ENCODE peak calls at places on chromosomes 12 and 14, in six cellular contexts. U is prostate gland, E is pancreas, M is psoas muscle, V is GM23338, L is fibroblast of lung. Y is an unnamed sample.

GRCh38 chr12:3463927-3464326 is 27.1 kb upstream of the PRMT8 start:
- DNase-seq in L (no peak), M (no peak), U (no peak), E (no peak), V (no peak), Y (no peak)

GRCh38 chr14:50999726-51000125 is 55.4 kb upstream of the PYGL start:
- DNase-seq in L (no peak), M (no peak), U (no peak), E (no peak), V (no peak), Y (no peak)

GRCh38 chr14:23950411-23951135 is 3.0 kb upstream of the DHRS4 start:
- DNase-seq in L (no peak), V (no peak), E (no peak), M (no peak), U (no peak), Y (no peak)

GRCh38 chr12:9899209-9899608 is 17.9 kb downstream of the KLRF2 start:
- DNase-seq in V (peak), U (no peak), M (no peak), E (no peak), L (no peak), Y (no peak)

GRCh38 chr14:87990687-87991086 is 2.3 kb downstream of the GALC start:
- DNase-seq in M (no peak), U (no peak), V (no peak), L (no peak), E (no peak), Y (no peak)

GRCh38 chr14:83993545-83993944 is 1536.4 kb upstream of the FLRT2 start:
- DNase-seq in E (no peak), M (no peak), L (no peak), V (no peak), U (no peak), Y (no peak)

GRCh38 chr12:92233346-92234015 is 87.8 kb upstream of the BTG1 start:
- DNase-seq in L (no peak), U (no peak), E (no peak), V (no peak), M (no peak), Y (no peak)

GRCh38 chr12:95858451-95859343 is at the start of gene SNRPF:
- DNase-seq in L (peak), V (peak), E (peak), U (peak), M (peak), Y (peak)

GRCh38 chr12:12181516-12181915 is 85.3 kb downstream of the LRP6 start:
- DNase-seq in U (no peak), E (no peak), L (peak), V (no peak), M (no peak), Y (no peak)

GRCh38 chr14:33364536-33364935 is 425.9 kb downstream of the NPAS3 start:
- DNase-seq in L (no peak), V (peak), U (no peak), M (no peak), E (no peak), Y (no peak)

GRCh38 chr14:71143391-71144290 is 236.4 kb downstream of the PCNX1 start:
- DNase-seq in E (no peak), L (peak), M (no peak), V (no peak), U (no peak), Y (no peak)

GRCh38 chr14:64698899-64699298 is 5.3 kb upstream of the PLEKHG3 start:
- DNase-seq in V (no peak), E (peak), M (no peak), L (no peak), U (no peak), Y (no peak)

GRCh38 chr12:49359671-49360070 is 7.6 kb upstream of the SPATS2 start:
- DNase-seq in E (no peak), V (no peak), M (no peak), L (no peak), U (no peak), Y (peak)

GRCh38 chr12:14896477-14897184 is 11.0 kb upstream of the MGP start:
- DNase-seq in V (no peak), M (no peak), L (peak), E (no peak), U (no peak), Y (no peak)

GRCh38 chr12:14892726-14893442 is 7.2 kb upstream of the MGP start:
- DNase-seq in U (no peak), L (no peak), M (peak), E (no peak), V (no peak), Y (peak)

DNA sequence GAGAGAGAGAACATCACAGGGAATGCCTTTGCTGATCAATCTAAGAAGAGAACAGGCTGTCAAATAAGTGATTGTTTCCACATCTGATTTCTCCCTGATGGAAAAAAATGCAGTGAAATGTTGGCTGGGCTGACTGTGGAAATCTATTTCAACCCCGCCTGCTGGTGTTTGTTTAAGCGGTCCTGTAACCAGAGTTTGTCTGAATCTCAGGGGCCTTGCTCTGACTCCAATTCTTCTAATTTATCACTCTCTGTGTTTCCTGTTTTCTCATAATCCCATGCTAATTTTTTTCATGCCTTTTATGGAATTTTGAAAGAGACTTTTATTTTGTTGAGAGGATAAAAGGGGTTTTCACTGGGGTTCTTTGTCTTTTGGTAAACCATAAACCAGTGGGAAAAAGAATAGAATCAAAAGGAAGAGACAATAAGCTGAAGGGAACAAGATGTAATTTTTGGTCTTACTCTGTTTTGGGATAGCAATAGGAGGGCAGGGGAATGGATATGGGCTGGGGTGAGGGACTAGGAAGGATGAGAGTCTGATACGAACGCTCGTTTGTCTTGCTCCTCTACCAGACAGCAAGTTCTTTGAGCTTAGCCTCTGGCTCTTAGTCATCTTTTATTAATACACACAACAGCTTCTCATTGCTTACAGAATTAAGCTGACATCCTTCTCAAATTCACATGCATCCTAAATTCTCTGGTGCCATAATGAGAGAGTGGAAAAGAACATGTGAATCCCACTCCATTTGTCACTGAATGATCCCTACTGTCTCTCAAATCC is 8.0 kb upstream of the MGP start:
- DNase-seq in L (peak), M (no peak), U (no peak), V (no peak), E (no peak), Y (no peak)
- H3K27ac ChIP-seq in L (no peak), M (peak), U (peak), V (no peak), E (no peak), Y (peak)

GRCh38 chr12:15276088-15276698 is 46.1 kb upstream of the PTPRO start:
- DNase-seq in E (peak), U (peak), L (peak), M (no peak), V (peak), Y (no peak)
- H3K27ac ChIP-seq in E (no peak), U (no peak), L (no peak), M (no peak), V (no peak), Y (no peak)

GRCh38 chr14:74502236-74503019 is 8.9 kb downstream of the ISCA2 start:
- DNase-seq in M (no peak), E (no peak), L (peak), U (no peak), V (peak), Y (peak)
- H3K27ac ChIP-seq in M (no peak), E (no peak), L (no peak), U (no peak), V (no peak), Y (no peak)

GRCh38 chr14:63179383-63179782 is 24.9 kb upstream of the RHOJ start:
- DNase-seq in E (no peak), U (peak), V (no peak), M (no peak), L (no peak), Y (no peak)

GRCh38 chr14:63175531-63175930 is 28.7 kb upstream of the RHOJ start:
- DNase-seq in U (no peak), M (no peak), E (no peak), V (no peak), L (peak), Y (no peak)

GRCh38 chr14:63180017-63180416 is 24.2 kb upstream of the RHOJ start:
- DNase-seq in E (no peak), V (no peak), M (peak), U (no peak), L (no peak), Y (no peak)

GRCh38 chr14:63182967-63183366 is 21.3 kb upstream of the RHOJ start:
- DNase-seq in U (no peak), E (no peak), V (no peak), L (no peak), M (no peak), Y (no peak)

DNA sequence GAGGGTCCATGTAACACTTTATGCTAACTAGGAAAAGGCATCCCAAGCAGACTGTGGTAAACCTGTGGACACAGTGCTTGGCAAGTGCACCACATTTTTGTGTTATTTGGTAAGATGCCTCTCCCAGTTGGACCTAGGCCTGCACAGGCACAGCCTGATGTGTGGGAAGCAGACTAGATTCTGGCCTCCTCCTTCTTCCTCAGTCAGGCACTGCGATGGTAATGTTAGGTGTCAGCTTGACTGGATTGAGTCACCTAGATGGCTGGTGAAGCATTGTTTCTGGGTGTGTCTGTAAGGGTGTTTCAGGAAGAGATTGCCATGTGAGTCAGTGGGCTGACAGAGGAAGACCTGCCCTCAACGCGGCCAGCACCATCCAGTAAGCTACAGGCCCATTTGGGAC is 25.3 kb upstream of the RHOJ start:
- DNase-seq in L (peak), M (no peak), E (no peak), V (no peak), U (peak), Y (no peak)
- H3K27ac ChIP-seq in L (no peak), M (no peak), E (no peak), V (no peak), U (peak), Y (peak)

GRCh38 chr14:68507544-68508081 is 285.3 kb downstream of the ZFP36L1 start:
- DNase-seq in M (no peak), V (no peak), U (peak), E (no peak), L (no peak), Y (no peak)
- H3K27ac ChIP-seq in M (no peak), V (no peak), U (peak), E (no peak), L (no peak), Y (no peak)

DNA sequence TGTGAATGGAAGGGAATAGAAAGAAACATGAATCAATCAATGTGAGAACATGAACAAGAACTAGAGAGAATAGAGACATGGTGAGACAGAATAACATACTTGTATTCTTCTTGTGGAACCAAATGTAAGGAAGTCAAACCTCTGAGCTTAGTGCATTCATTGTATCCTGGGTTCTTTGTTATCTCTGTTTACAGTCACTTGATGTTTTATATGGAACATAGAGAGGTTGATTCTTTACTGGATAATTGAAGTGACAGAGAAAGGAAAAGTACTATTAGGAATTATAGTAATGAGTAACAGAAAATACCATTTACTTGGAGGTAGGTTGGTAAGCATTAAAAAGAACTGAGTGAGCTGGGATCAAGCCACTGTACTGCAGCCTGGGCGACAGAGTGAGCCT is 2.5 kb upstream of the WNK1 start:
- DNase-seq in U (no peak), E (no peak), V (no peak), M (no peak), L (no peak), Y (no peak)
- H3K27ac ChIP-seq in U (peak), E (no peak), V (no peak), M (peak), L (no peak), Y (peak)

DNA sequence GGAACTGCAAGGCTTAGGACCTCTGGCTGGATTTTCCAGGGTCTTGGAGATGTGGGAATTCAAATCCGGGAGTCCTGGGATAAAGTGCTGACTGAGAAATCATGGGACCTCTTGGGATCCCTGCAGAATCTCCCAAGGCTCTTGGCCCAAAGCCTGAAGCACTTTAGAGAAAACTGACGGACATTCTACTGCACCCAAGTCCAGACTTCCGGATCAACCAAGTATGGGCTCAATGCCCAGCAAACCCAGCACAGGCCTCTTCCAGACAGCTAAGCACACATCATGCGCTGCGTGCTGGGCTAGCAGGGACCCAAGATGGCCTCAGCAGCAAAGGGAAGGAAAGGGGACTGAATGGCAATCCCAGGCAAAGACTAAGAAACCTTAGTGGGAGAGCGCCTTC is 85.0 kb downstream of the ACTN1 start:
- DNase-seq in U (no peak), E (no peak), V (no peak), L (peak), M (no peak), Y (no peak)
- H3K27ac ChIP-seq in U (peak), E (no peak), V (no peak), L (no peak), M (no peak), Y (peak)

Y was measured in right atrium auricular region.